ENCODE peak calls at places on chromosomes 3 and 15, in ten cellular contexts. L, S, H, Q, W, D, U, P, G and A are unnamed samples.

GRCh38 chr15:66021801-66022525 is 152.7 kb downstream of the RAB11A start:
- DNase-seq in H (no peak), P (no peak), W (no peak), L (no peak), G (no peak), D (no peak), Q (no peak), S (no peak), U (no peak), A (no peak)

GRCh38 chr15:62941719-62942118 is 100.8 kb upstream of the TPM1 start:
- DNase-seq in G (no peak), S (no peak), P (no peak), Q (no peak), L (no peak), D (no peak), H (no peak), W (no peak), U (no peak), A (no peak)

GRCh38 chr3:150069633-150070032 is 98.9 kb upstream of the PFN2 start:
- DNase-seq in L (no peak), D (no peak), U (no peak), Q (no peak), W (no peak), P (no peak), H (no peak), S (no peak), G (no peak), A (no peak)

GRCh38 chr3:184323696-184324095 is 9.3 kb downstream of the EIF4G1 start:
- DNase-seq in Q (no peak), S (no peak), D (no peak), U (no peak), P (no peak), L (no peak), G (no peak), W (no peak), H (no peak), A (no peak)

GRCh38 chr3:171774516-171774915 is 35.8 kb downstream of the PLD1 start:
- DNase-seq in W (no peak), P (no peak), L (no peak), S (no peak), D (no peak), Q (no peak), U (no peak), H (no peak), G (no peak), A (no peak)

GRCh38 chr15:36358094-36358961 is 221.1 kb upstream of the CDIN1 start:
- DNase-seq in H (no peak), S (no peak), Q (no peak), P (no peak), L (no peak), D (no peak), W (no peak), G (no peak), U (no peak), A (no peak)

GRCh38 chr3:2847062-2847841 is 262.9 kb downstream of the IL5RA start:
- DNase-seq in L (no peak), W (no peak), D (no peak), P (no peak), G (no peak), H (no peak), U (no peak), S (no peak), Q (no peak), A (no peak)

GRCh38 chr3:106542101-106542769 is 673.4 kb upstream of the CBLB start:
- DNase-seq in L (no peak), Q (no peak), G (no peak), P (no peak), W (no peak), H (no peak), S (no peak), D (no peak), U (no peak), A (no peak)

GRCh38 chr15:93324191-93324590 is 235.2 kb upstream of the RGMA start:
- DNase-seq in H (no peak), P (no peak), Q (no peak), L (no peak), D (no peak), U (no peak), W (no peak), G (no peak), S (no peak), A (no peak)

GRCh38 chr3:73511555-73511954 is 113.2 kb downstream of the PDZRN3 start:
- DNase-seq in L (no peak), Q (no peak), H (no peak), D (no peak), P (no peak), S (peak), G (no peak), W (peak), U (no peak), A (no peak)

GRCh38 chr15:75455982-75456531 is 4.6 kb upstream of the SIN3A start:
- DNase-seq in H (peak), U (peak), Q (peak), P (peak), G (peak), W (peak), L (peak), S (no peak), D (no peak), A (peak)
- TF ChIP-seq POLR2A in H (no peak), U (no peak), Q (peak), P (no peak), G (peak), W (peak), L (peak), S (no peak), D (no peak), A (peak)

GRCh38 chr3:141337523-141337854 is 30.8 kb upstream of the ZBTB38 start:
- DNase-seq in D (no peak), G (no peak), H (no peak), Q (no peak), P (no peak), W (no peak), U (no peak), S (no peak), L (no peak), A (no peak)
- TF ChIP-seq POLR2AphosphoS5 in D (no peak), G (peak), H (no peak), Q (no peak), P (no peak), W (no peak), U (no peak), S (no peak), L (no peak), A (peak)

GRCh38 chr3:53230041-53230621 is 25.7 kb downstream of the TKT start:
- DNase-seq in W (no peak), D (no peak), P (no peak), L (no peak), H (no peak), G (no peak), S (no peak), Q (no peak), U (no peak), A (peak)

GRCh38 chr3:53229606-53230005 is 26.2 kb downstream of the TKT start:
- DNase-seq in D (no peak), W (no peak), S (no peak), L (no peak), P (no peak), Q (no peak), U (no peak), H (no peak), G (no peak), A (no peak)

GRCh38 chr3:53232641-53233377 is 23.0 kb downstream of the TKT start:
- DNase-seq in H (no peak), W (no peak), G (no peak), D (no peak), Q (no peak), P (no peak), S (no peak), U (no peak), L (no peak), A (peak)

GRCh38 chr3:53230789-53231188 is 25.0 kb downstream of the TKT start:
- DNase-seq in W (no peak), S (no peak), G (no peak), L (no peak), P (no peak), Q (no peak), H (no peak), D (no peak), U (no peak), A (peak)

DNA sequence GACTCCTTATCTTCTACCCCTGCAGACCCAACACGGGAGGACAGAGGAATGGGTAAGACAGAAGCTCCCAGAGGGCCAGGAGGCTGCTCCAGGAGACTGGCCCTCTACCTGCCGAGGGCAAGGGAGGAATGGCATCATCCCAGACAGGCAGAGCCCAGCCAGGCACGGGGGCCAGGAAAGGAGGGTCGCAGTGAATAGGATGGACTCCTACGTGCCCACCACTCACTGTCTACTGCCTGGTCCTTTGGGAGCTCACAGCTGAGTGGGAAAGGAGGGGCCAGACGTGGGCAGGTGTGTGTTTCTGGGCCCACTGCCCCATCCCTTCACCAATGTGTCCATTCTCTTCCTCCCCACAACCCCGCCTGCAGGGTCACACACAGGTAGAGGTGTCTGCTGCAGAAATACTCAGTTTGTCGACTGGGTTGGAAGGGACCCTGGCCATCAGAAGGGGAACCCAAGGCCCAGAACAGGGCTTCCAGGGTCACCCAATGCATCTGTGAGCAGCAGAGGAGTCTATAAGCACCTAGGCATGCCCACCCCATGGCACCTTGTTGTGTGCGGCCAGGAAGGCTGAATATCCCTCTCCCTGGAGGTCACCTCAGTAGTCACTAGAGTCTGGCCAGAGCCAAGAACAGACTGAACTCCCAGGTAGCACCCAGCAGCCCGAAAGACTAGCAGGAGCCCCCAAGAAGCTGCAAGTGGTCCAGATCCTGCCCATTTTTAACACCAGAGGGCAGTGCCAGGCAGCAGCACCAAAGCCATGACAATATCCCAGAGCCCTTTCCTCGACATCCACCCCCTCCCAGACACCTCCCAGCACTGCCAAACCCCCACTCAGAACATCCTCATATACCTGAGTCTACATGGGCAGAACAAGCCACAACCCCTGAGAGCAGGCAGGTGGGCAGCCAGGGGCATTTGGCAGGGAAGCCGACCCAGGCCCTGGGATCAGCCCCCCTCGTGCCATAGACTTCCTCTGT is 24.0 kb downstream of the TKT start:
- DNase-seq in W (no peak), S (no peak), H (no peak), D (no peak), G (no peak), P (no peak), L (no peak), U (no peak), Q (no peak), A (peak)
- TF ChIP-seq POLR2A in W (no peak), S (no peak), H (no peak), D (no peak), G (peak), P (no peak), L (peak), U (no peak), Q (no peak), A (peak)

GRCh38 chr3:101954946-101955345 is 105.6 kb downstream of the NFKBIZ start:
- DNase-seq in L (no peak), G (no peak), U (no peak), Q (no peak), W (no peak), H (no peak), P (no peak), D (no peak), S (no peak), A (no peak)

GRCh38 chr3:101946906-101947305 is 97.6 kb downstream of the NFKBIZ start:
- DNase-seq in U (no peak), W (no peak), D (no peak), P (no peak), Q (no peak), S (no peak), G (no peak), L (no peak), H (no peak), A (no peak)

GRCh38 chr3:101950510-101950909 is 101.2 kb downstream of the NFKBIZ start:
- DNase-seq in U (no peak), P (no peak), S (no peak), W (no peak), Q (no peak), H (no peak), L (no peak), D (no peak), G (peak), A (no peak)

GRCh38 chr3:101954361-101954760 is 105.0 kb downstream of the NFKBIZ start:
- DNase-seq in U (no peak), D (no peak), W (no peak), L (no peak), H (no peak), G (no peak), Q (no peak), P (no peak), S (no peak), A (no peak)

DNA sequence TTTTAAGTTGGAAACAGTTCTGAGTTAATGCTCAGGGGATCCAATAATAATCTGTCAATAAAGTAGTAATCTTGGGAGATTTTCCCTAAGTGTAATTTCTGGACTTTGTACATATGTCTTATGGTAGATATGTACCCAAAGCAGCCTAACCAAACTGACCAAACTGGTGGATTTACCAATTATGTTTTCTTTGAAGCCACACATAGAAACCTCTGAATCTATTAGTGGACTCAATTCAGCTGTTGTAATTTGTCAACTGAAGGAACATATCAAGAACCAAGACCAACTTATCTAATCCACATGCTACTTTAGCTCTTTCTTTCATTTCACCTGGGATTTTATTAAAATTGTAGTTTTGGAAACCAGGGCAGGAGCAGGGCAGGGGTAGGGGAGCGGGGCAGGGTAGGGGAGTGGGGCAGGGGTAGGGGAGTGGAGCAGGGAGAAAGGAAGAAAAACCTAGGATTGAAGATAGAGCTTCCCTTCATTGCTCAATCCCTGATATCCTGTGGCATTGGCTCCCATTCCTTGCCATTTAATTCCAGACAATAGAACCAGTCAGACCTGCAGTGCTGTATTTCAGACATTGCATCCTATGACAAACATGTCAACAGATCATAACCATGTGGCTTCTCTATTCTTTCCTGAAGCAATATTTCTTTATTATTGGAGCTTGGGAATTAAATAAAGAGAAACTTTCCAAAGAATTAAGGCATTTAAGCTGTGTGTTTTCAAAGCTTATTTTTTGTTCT is 101.8 kb downstream of the NFKBIZ start:
- DNase-seq in H (no peak), S (no peak), W (no peak), U (no peak), G (no peak), D (no peak), Q (no peak), L (no peak), P (no peak), A (no peak)
- TF ChIP-seq POLR2AphosphoS5 in H (no peak), S (no peak), W (no peak), U (peak), G (no peak), D (no peak), Q (no peak), L (no peak), P (no peak), A (no peak)

DNA sequence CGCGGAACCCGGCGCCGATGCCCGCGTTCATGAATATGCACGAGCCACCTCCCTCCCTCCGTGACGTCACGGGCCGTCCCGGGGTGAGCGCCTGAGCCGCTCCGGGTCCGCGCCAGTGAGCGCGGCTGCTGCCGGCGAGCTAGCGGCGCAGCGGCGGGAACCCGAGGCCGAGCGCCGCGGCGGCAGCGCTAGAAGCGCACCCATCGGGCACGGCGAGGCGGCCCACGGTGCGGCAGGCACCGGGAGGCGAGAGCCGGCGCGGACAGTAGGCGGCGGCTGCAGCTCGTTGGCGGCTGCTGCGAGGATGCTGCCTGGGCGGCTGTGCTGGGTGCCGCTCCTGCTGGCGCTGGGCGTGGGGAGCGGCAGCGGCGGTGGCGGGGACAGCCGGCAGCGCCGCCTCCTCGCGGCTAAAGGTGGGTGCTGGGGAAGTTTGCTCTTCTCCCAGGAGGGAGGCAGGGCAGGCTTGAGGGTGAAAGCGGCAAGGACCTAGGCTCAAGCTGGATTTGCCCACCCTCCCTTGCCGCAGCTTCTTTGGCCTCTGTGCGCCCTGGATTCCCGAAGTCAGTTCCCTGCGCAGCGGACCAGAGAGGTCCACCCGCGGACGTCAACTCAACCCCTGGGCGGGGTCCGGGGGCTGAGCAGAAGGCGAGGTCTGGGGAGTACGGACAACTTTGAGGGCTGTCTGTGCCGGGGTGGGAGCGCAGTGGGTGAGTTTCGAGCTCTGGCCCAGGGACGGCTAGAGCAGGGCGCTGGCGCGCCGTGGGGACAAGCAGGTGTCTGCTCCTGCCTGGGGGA is at the start of gene CLSTN2:
- DNase-seq in S (peak), D (no peak), Q (peak), W (peak), H (no peak), L (peak), U (peak), G (no peak), P (no peak), A (peak)
- TF ChIP-seq POLR2A in S (no peak), D (no peak), Q (no peak), W (no peak), H (no peak), L (no peak), U (no peak), G (no peak), P (no peak), A (no peak)

GRCh38 chr15:45161666-45162065 is 26.1 kb downstream of the SHF start:
- DNase-seq in S (no peak), G (no peak), W (no peak), U (no peak), Q (no peak), H (no peak), D (no peak), L (no peak), P (no peak), A (no peak)

GRCh38 chr15:45163508-45163856 is 24.3 kb downstream of the SHF start:
- DNase-seq in S (no peak), P (no peak), W (no peak), D (no peak), U (no peak), L (no peak), H (no peak), Q (no peak), G (no peak), A (no peak)

GRCh38 chr15:45164914-45165313 is 22.9 kb downstream of the SHF start:
- DNase-seq in W (no peak), G (no peak), H (no peak), D (no peak), S (no peak), L (no peak), Q (no peak), U (no peak), P (no peak), A (no peak)

GRCh38 chr15:45165536-45165935 is 22.2 kb downstream of the SHF start:
- DNase-seq in L (no peak), G (no peak), H (no peak), P (no peak), U (no peak), W (no peak), D (no peak), S (no peak), Q (no peak), A (no peak)

GRCh38 chr15:45162771-45163507 is 24.8 kb downstream of the SHF start:
- DNase-seq in U (peak), H (peak), Q (peak), W (peak), P (peak), S (peak), G (peak), D (peak), L (peak), A (peak)
- TF ChIP-seq POLR2AphosphoS5 in U (peak), H (no peak), Q (no peak), W (no peak), P (no peak), S (no peak), G (no peak), D (no peak), L (no peak), A (no peak)